ENCODE peak calls at places on chromosomes 13 and 19, in seven cellular contexts. One of them, this sample, is unnamed.

GRCh38 chr13:104759069-104759468 is 1692.9 kb upstream of the SLC10A2 start:
- DNase-seq in thoracic aorta: no peak
- DNase-seq in heart left ventricle: no peak
- DNase-seq in AG04450: no peak
- DNase-seq in tibial artery: no peak
- DNase-seq in Calu3: no peak
- DNase-seq in neural progenitor cell: no peak
- DNase-seq in this sample: no peak

GRCh38 chr13:44904982-44905381 is 84.3 kb downstream of the NUFIP1 start:
- DNase-seq in AG04450: peak
- DNase-seq in Calu3: no peak
- DNase-seq in heart left ventricle: no peak
- DNase-seq in tibial artery: peak
- DNase-seq in neural progenitor cell: no peak
- DNase-seq in thoracic aorta: peak
- DNase-seq in this sample: no peak

GRCh38 chr13:98677398-98677797 is 75.1 kb downstream of the SLC15A1 start:
- DNase-seq in thoracic aorta: no peak
- DNase-seq in tibial artery: no peak
- DNase-seq in heart left ventricle: no peak
- DNase-seq in AG04450: peak
- DNase-seq in neural progenitor cell: no peak
- DNase-seq in Calu3: no peak
- DNase-seq in this sample: no peak

GRCh38 chr13:95176611-95177259 is 124.5 kb downstream of the ABCC4 start:
- DNase-seq in Calu3: no peak
- DNase-seq in neural progenitor cell: no peak
- DNase-seq in tibial artery: no peak
- DNase-seq in AG04450: no peak
- DNase-seq in thoracic aorta: no peak
- DNase-seq in heart left ventricle: no peak
- DNase-seq in this sample: no peak

GRCh38 chr13:44404261-44405139 is 30.9 kb downstream of the SERP2 start:
- DNase-seq in heart left ventricle: no peak
- DNase-seq in Calu3: no peak
- DNase-seq in neural progenitor cell: peak
- DNase-seq in thoracic aorta: no peak
- DNase-seq in AG04450: no peak
- DNase-seq in tibial artery: no peak
- DNase-seq in this sample: no peak

GRCh38 chr13:78680611-78681010 is 21.7 kb upstream of the OBI1 start:
- DNase-seq in heart left ventricle: no peak
- DNase-seq in thoracic aorta: no peak
- DNase-seq in Calu3: no peak
- DNase-seq in AG04450: no peak
- DNase-seq in neural progenitor cell: no peak
- DNase-seq in tibial artery: no peak
- DNase-seq in this sample: no peak

GRCh38 chr19:43438291-43439162 is 23.8 kb downstream of the TEX101 start:
- DNase-seq in tibial artery: no peak
- DNase-seq in thoracic aorta: no peak
- DNase-seq in heart left ventricle: peak
- DNase-seq in AG04450: peak
- DNase-seq in Calu3: no peak
- DNase-seq in neural progenitor cell: no peak
- DNase-seq in this sample: no peak

GRCh38 chr13:49681837-49682236 is 9.4 kb downstream of the EBPL start:
- DNase-seq in Calu3: no peak
- DNase-seq in neural progenitor cell: peak
- DNase-seq in thoracic aorta: no peak
- DNase-seq in AG04450: no peak
- DNase-seq in tibial artery: no peak
- DNase-seq in heart left ventricle: no peak
- DNase-seq in this sample: no peak

GRCh38 chr13:111474136-111475002 is 153.9 kb downstream of the TEX29 start:
- DNase-seq in neural progenitor cell: peak
- DNase-seq in Calu3: no peak
- DNase-seq in tibial artery: no peak
- DNase-seq in heart left ventricle: no peak
- DNase-seq in AG04450: peak
- DNase-seq in thoracic aorta: no peak
- DNase-seq in this sample: no peak

GRCh38 chr19:31354919-31355318 is 5.7 kb upstream of the TSHZ3 start:
- DNase-seq in AG04450: no peak
- DNase-seq in heart left ventricle: no peak
- DNase-seq in neural progenitor cell: peak
- DNase-seq in Calu3: no peak
- DNase-seq in thoracic aorta: no peak
- DNase-seq in tibial artery: no peak
- DNase-seq in this sample: no peak

GRCh38 chr19:495047-495439 is 1.2 kb upstream of the MADCAM1 start:
- DNase-seq in neural progenitor cell: no peak
- DNase-seq in Calu3: no peak
- DNase-seq in tibial artery: no peak
- DNase-seq in AG04450: no peak
- DNase-seq in heart left ventricle: peak
- DNase-seq in thoracic aorta: no peak
- DNase-seq in this sample: no peak

GRCh38 chr13:50340566-50341287 is 325.5 kb downstream of the KCNRG start:
- DNase-seq in AG04450: no peak
- DNase-seq in neural progenitor cell: peak
- DNase-seq in thoracic aorta: no peak
- DNase-seq in Calu3: no peak
- DNase-seq in heart left ventricle: no peak
- DNase-seq in tibial artery: no peak
- DNase-seq in this sample: no peak

GRCh38 chr13:66222926-66223325 is 1007.2 kb downstream of the PCDH9 start:
- DNase-seq in neural progenitor cell: no peak
- DNase-seq in tibial artery: no peak
- DNase-seq in AG04450: no peak
- DNase-seq in thoracic aorta: no peak
- DNase-seq in heart left ventricle: no peak
- DNase-seq in Calu3: no peak
- DNase-seq in this sample: no peak

GRCh38 chr19:51098366-51099069 is 9.7 kb downstream of the CTU1 start:
- DNase-seq in Calu3: no peak
- DNase-seq in tibial artery: no peak
- DNase-seq in neural progenitor cell: peak
- DNase-seq in AG04450: no peak
- DNase-seq in thoracic aorta: no peak
- DNase-seq in heart left ventricle: peak
- DNase-seq in this sample: no peak

GRCh38 chr19:14114854-14115253 is 2.7 kb downstream of the PRKACA start:
- DNase-seq in AG04450: no peak
- DNase-seq in heart left ventricle: peak
- DNase-seq in thoracic aorta: no peak
- DNase-seq in tibial artery: peak
- DNase-seq in Calu3: peak
- DNase-seq in neural progenitor cell: peak
- DNase-seq in this sample: no peak

DNA sequence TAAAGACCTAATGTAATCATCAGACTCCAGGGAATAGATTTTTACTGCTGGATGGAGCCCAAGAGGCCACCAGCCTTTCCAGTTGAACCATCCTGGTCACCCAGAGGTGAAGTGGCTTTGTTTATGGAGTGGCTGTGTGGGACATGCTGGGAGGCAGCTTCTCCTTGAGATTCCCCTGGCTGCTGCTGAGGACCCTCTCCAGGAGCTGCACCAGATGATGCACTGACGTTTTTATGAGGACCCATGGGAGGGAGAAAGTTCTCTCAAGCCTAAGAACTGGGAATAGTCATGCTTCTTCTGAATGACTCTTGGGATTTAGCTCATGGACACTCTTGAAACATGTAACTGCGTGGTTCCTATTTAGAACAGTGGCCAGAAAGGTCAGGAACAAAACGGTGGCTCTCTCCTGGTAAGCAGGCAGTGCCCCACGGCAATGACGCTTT is 205.8 kb upstream of the MIR17HG start:
- DNase-seq in AG04450: no peak
- DNase-seq in tibial artery: peak
- DNase-seq in Calu3: no peak
- DNase-seq in heart left ventricle: no peak
- DNase-seq in thoracic aorta: no peak
- DNase-seq in neural progenitor cell: no peak
- DNase-seq in this sample: no peak
- TF ChIP-seq CTCF in AG04450: no peak
- TF ChIP-seq CTCF in tibial artery: no peak
- TF ChIP-seq CTCF in Calu3: no peak
- TF ChIP-seq CTCF in heart left ventricle: no peak
- TF ChIP-seq CTCF in thoracic aorta: no peak
- TF ChIP-seq CTCF in neural progenitor cell: no peak
- TF ChIP-seq CTCF in this sample: no peak

GRCh38 chr19:35141627-35142401 is 1.2 kb upstream of the FXYD7 start:
- DNase-seq in neural progenitor cell: peak
- DNase-seq in tibial artery: no peak
- DNase-seq in AG04450: no peak
- DNase-seq in Calu3: no peak
- DNase-seq in heart left ventricle: peak
- DNase-seq in thoracic aorta: no peak
- DNase-seq in this sample: no peak

GRCh38 chr19:35142531-35143230 is 374 bp upstream of the FXYD7 start:
- DNase-seq in thoracic aorta: no peak
- DNase-seq in AG04450: no peak
- DNase-seq in tibial artery: peak
- DNase-seq in Calu3: peak
- DNase-seq in neural progenitor cell: peak
- DNase-seq in heart left ventricle: peak
- DNase-seq in this sample: no peak

GRCh38 chr19:35143818-35144217 is 763 bp downstream of the FXYD7 start:
- DNase-seq in tibial artery: no peak
- DNase-seq in thoracic aorta: no peak
- DNase-seq in heart left ventricle: no peak
- DNase-seq in AG04450: no peak
- DNase-seq in neural progenitor cell: no peak
- DNase-seq in Calu3: no peak
- DNase-seq in this sample: no peak

GRCh38 chr19:35144259-35144599 is 1.2 kb downstream of the FXYD7 start:
- DNase-seq in Calu3: no peak
- DNase-seq in thoracic aorta: no peak
- DNase-seq in AG04450: no peak
- DNase-seq in heart left ventricle: no peak
- DNase-seq in tibial artery: no peak
- DNase-seq in neural progenitor cell: peak
- DNase-seq in this sample: no peak

DNA sequence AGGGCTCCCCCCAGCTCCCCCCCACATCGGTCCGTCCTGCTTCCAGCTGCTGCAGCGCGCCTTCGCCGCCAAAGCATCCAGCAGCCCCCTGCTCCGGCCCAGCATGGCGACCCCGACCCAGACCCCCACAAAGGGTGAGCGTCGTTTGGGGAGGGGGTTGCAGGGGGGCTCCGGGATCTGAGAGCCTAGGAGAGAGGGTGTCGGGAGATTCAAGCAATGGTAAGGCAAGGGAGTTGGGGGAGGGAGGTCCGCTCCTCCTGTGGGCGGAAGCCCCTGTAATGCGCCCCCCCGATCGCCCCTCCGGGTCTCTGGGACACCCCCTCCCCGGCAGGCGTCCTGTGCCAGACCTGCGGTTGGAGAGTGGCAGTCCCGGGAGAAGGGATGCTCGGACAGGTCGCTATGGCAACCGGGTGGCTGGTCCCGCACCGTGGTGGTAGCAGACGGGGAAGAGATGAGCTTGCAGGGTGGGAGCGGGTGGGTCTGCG is at the start of gene FXYD7:
- DNase-seq in tibial artery: no peak
- DNase-seq in neural progenitor cell: peak
- DNase-seq in AG04450: no peak
- DNase-seq in heart left ventricle: no peak
- DNase-seq in thoracic aorta: no peak
- DNase-seq in Calu3: no peak
- DNase-seq in this sample: no peak
- TF ChIP-seq CTCF in tibial artery: no peak
- TF ChIP-seq CTCF in neural progenitor cell: no peak
- TF ChIP-seq CTCF in AG04450: no peak
- TF ChIP-seq CTCF in heart left ventricle: no peak
- TF ChIP-seq CTCF in thoracic aorta: no peak
- TF ChIP-seq CTCF in Calu3: no peak
- TF ChIP-seq CTCF in this sample: no peak

GRCh38 chr19:1936430-1936829 is 4.5 kb upstream of the CSNK1G2 start:
- DNase-seq in thoracic aorta: no peak
- DNase-seq in neural progenitor cell: no peak
- DNase-seq in tibial artery: no peak
- DNase-seq in heart left ventricle: no peak
- DNase-seq in AG04450: no peak
- DNase-seq in Calu3: no peak
- DNase-seq in this sample: no peak

GRCh38 chr19:1933942-1934341 is 7.0 kb upstream of the CSNK1G2 start:
- DNase-seq in neural progenitor cell: no peak
- DNase-seq in Calu3: no peak
- DNase-seq in thoracic aorta: no peak
- DNase-seq in AG04450: no peak
- DNase-seq in heart left ventricle: no peak
- DNase-seq in tibial artery: no peak
- DNase-seq in this sample: no peak

GRCh38 chr19:1933245-1933644 is 7.7 kb upstream of the CSNK1G2 start:
- DNase-seq in tibial artery: no peak
- DNase-seq in AG04450: no peak
- DNase-seq in thoracic aorta: no peak
- DNase-seq in heart left ventricle: no peak
- DNase-seq in Calu3: no peak
- DNase-seq in neural progenitor cell: no peak
- DNase-seq in this sample: no peak

GRCh38 chr19:1936916-1937610 is 3.9 kb upstream of the CSNK1G2 start:
- DNase-seq in thoracic aorta: no peak
- DNase-seq in Calu3: no peak
- DNase-seq in tibial artery: no peak
- DNase-seq in neural progenitor cell: no peak
- DNase-seq in AG04450: no peak
- DNase-seq in heart left ventricle: no peak
- DNase-seq in this sample: no peak

DNA sequence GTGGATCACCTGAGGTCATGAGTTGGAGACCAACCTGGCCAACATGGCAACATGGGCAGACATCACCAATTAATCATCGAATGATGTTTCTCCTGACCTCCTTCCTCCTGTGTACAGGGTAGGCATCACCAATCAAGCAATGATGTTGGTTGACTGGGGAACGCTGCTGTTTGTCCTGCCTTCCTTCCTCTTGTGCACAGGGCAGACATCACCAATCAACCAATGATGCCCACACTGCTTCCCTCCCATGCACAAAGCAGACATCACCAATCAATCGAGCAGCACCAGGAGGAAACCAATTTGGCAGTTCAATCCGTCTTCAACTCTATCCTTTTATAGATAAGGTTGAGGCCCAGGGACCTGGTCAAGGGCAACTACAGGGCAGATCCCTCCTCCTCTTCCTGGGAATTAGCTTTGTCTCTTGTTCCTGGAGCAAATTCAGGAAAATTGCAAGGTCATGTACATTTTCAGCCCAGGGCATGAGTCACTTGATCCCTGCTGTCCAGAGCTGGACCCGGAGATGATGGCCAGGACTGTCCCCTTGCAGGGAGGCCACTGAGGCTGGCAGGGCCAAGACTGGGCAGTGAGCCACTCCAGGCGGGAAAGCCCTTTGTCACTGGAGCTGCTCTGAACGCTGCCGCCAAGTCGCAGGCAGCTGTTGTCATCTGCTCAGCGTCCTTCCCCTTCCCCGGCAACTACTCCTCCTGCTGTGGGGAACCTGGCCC is 5.3 kb upstream of the CSNK1G2 start:
- DNase-seq in Calu3: no peak
- DNase-seq in tibial artery: no peak
- DNase-seq in heart left ventricle: no peak
- DNase-seq in thoracic aorta: no peak
- DNase-seq in neural progenitor cell: no peak
- DNase-seq in AG04450: no peak
- DNase-seq in this sample: no peak
- TF ChIP-seq CTCF in Calu3: no peak
- TF ChIP-seq CTCF in tibial artery: no peak
- TF ChIP-seq CTCF in heart left ventricle: no peak
- TF ChIP-seq CTCF in thoracic aorta: no peak
- TF ChIP-seq CTCF in neural progenitor cell: no peak
- TF ChIP-seq CTCF in AG04450: no peak
- TF ChIP-seq CTCF in this sample: no peak

GRCh38 chr19:55165952-55166529 is 372 bp downstream of the DNAAF3 start:
- DNase-seq in thoracic aorta: no peak
- DNase-seq in tibial artery: no peak
- DNase-seq in AG04450: no peak
- DNase-seq in Calu3: peak
- DNase-seq in neural progenitor cell: peak
- DNase-seq in heart left ventricle: peak
- DNase-seq in this sample: no peak
- TF ChIP-seq CTCF in thoracic aorta: no peak
- TF ChIP-seq CTCF in tibial artery: no peak
- TF ChIP-seq CTCF in AG04450: peak
- TF ChIP-seq CTCF in Calu3: peak
- TF ChIP-seq CTCF in neural progenitor cell: peak
- TF ChIP-seq CTCF in heart left ventricle: peak
- TF ChIP-seq CTCF in this sample: no peak

This sample was measured in omental fat pad.